ENCODE peak calls at places on chromosomes 11 and 22, in six cellular contexts. One of them, this sample, is unnamed.

GRCh38 chr11:68655406-68655805 is 28.9 kb upstream of the GAL start:
- DNase-seq in gastrocnemius medialis: no peak
- DNase-seq in heart right ventricle: no peak
- DNase-seq in breast epithelium: peak; percentile 34
- DNase-seq in pancreas: no peak
- DNase-seq in uterus: no peak
- DNase-seq in this sample: no peak

GRCh38 chr11:69918938-69919650 is 99.9 kb upstream of the FGF3 start:
- DNase-seq in heart right ventricle: peak; percentile 80
- DNase-seq in breast epithelium: peak; percentile 81
- DNase-seq in gastrocnemius medialis: peak; percentile 21
- DNase-seq in pancreas: peak; percentile 79
- DNase-seq in uterus: peak; percentile 85
- DNase-seq in this sample: peak; percentile 82

GRCh38 chr11:94567181-94567670 is at the start of gene PIWIL4:
- DNase-seq in uterus: no peak
- DNase-seq in pancreas: no peak
- DNase-seq in gastrocnemius medialis: no peak
- DNase-seq in breast epithelium: no peak
- DNase-seq in heart right ventricle: no peak
- DNase-seq in this sample: no peak

GRCh38 chr11:82308979-82309378 is 424.7 kb downstream of the FAM181B start:
- DNase-seq in heart right ventricle: no peak
- DNase-seq in uterus: no peak
- DNase-seq in pancreas: no peak
- DNase-seq in gastrocnemius medialis: no peak
- DNase-seq in breast epithelium: no peak
- DNase-seq in this sample: no peak

GRCh38 chr11:133808393-133809140 is 36.7 kb downstream of the SPATA19 start:
- DNase-seq in breast epithelium: no peak
- DNase-seq in gastrocnemius medialis: no peak
- DNase-seq in uterus: no peak
- DNase-seq in heart right ventricle: no peak
- DNase-seq in pancreas: no peak
- DNase-seq in this sample: no peak

GRCh38 chr11:76947190-76947589 is 86.5 kb downstream of the ACER3 start:
- DNase-seq in gastrocnemius medialis: no peak
- DNase-seq in pancreas: no peak
- DNase-seq in heart right ventricle: no peak
- DNase-seq in uterus: no peak
- DNase-seq in breast epithelium: no peak
- DNase-seq in this sample: no peak

GRCh38 chr11:87030458-87031054 is 7.2 kb upstream of the TMEM135 start:
- DNase-seq in pancreas: no peak
- DNase-seq in uterus: no peak
- DNase-seq in heart right ventricle: no peak
- DNase-seq in gastrocnemius medialis: no peak
- DNase-seq in breast epithelium: no peak
- DNase-seq in this sample: no peak

GRCh38 chr11:32781721-32782120 is 12.7 kb downstream of the CCDC73 start:
- DNase-seq in pancreas: no peak
- DNase-seq in breast epithelium: no peak
- DNase-seq in uterus: no peak
- DNase-seq in gastrocnemius medialis: no peak
- DNase-seq in heart right ventricle: no peak
- DNase-seq in this sample: no peak

GRCh38 chr22:23218867-23219251 is 38.5 kb downstream of the BCR start:
- DNase-seq in breast epithelium: no peak
- DNase-seq in pancreas: peak; percentile 56
- DNase-seq in uterus: no peak
- DNase-seq in heart right ventricle: no peak
- DNase-seq in gastrocnemius medialis: no peak
- DNase-seq in this sample: no peak

GRCh38 chr11:14679662-14680061 is 36.1 kb downstream of the PDE3B start:
- DNase-seq in pancreas: no peak
- DNase-seq in heart right ventricle: no peak
- DNase-seq in breast epithelium: no peak
- DNase-seq in uterus: no peak
- DNase-seq in gastrocnemius medialis: no peak
- DNase-seq in this sample: no peak

GRCh38 chr11:96095884-96096301 is 172.0 kb upstream of the MTMR2 start:
- DNase-seq in gastrocnemius medialis: no peak
- DNase-seq in uterus: no peak
- DNase-seq in pancreas: peak; percentile 29
- DNase-seq in heart right ventricle: no peak
- DNase-seq in breast epithelium: no peak
- DNase-seq in this sample: no peak

DNA sequence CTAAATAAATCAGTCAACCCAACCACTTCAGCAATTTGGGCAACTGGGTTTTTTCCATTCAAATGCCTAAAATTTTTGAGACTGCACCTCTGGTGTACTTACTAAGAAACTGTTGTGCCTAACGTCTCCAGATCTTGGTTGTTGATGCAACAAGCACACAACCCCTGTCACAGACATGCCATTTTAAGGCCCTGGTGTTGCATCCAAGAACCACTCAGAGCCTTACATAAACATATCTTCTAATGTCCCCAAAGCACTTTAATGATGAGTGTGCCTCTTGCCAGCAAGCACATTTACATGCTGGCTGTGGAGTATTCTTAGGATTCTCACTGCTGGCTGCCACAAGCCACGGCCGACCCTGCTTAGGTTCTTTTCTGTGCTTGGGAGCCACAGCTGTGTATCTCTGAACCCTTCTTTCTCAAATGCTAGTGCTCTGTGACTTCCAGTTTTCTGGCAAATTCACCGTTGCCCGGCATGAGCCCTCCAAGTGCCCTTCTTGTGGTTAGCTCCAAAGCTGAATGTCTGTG is 201.4 kb downstream of the ADAMTS15 start:
- DNase-seq in uterus: no peak
- DNase-seq in gastrocnemius medialis: no peak
- DNase-seq in breast epithelium: no peak
- DNase-seq in pancreas: no peak
- DNase-seq in heart right ventricle: no peak
- DNase-seq in this sample: no peak
- H3K4me1 ChIP-seq in uterus: peaks cover 23% of the 10 kb centered on the region
- H3K4me1 ChIP-seq in gastrocnemius medialis: peaks cover 19% of the 10 kb centered on the region
- H3K4me1 ChIP-seq in breast epithelium: peaks cover 14% of the 10 kb centered on the region
- H3K4me1 ChIP-seq in pancreas: peaks cover 13% of the 10 kb centered on the region
- H3K4me1 ChIP-seq in heart right ventricle: peaks cover 43% of the 10 kb centered on the region
- H3K4me1 ChIP-seq in this sample: no peaks in the 10 kb centered on the region

DNA sequence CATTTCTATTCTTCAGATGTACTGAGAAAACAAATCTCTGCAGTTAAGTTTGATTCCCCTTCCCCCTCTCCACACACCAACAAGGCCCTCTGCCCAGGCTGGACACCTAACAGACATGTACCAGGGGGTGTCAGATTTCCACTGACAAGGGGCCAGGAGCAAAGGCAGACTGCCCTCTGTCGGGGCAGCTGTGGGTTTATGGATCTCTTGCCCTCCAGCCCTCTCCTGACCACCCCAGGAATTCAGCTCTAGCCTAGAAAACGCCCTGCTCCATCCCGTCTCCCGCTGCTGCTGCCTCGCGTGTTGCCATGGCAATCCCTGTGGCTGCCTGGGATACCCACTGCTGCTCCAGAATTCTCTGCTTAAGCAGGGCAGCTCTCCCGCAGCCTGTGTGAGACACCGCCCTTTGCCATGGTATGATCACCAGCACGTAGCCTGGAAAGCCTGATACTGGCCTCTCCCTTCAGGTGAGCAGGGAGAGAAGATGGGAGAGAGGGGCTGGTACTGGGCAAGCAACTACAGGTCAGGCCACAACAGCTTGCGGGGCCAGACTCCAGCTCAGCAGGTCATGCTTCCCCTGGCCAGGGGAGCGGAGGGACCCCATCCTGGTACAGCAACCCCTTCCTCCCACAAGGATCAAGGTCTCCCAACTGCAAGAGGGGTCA is 41.6 kb downstream of the BUD13 start:
- DNase-seq in breast epithelium: peak; percentile 40
- DNase-seq in uterus: no peak
- DNase-seq in gastrocnemius medialis: peak; percentile 48
- DNase-seq in pancreas: no peak
- DNase-seq in heart right ventricle: no peak
- DNase-seq in this sample: no peak
- TF ChIP-seq CTCF in breast epithelium: no peak
- TF ChIP-seq CTCF in uterus: no peak
- TF ChIP-seq CTCF in gastrocnemius medialis: peak; percentile 36
- TF ChIP-seq CTCF in pancreas: no peak
- TF ChIP-seq CTCF in heart right ventricle: no peak
- TF ChIP-seq CTCF in this sample: no peak

DNA sequence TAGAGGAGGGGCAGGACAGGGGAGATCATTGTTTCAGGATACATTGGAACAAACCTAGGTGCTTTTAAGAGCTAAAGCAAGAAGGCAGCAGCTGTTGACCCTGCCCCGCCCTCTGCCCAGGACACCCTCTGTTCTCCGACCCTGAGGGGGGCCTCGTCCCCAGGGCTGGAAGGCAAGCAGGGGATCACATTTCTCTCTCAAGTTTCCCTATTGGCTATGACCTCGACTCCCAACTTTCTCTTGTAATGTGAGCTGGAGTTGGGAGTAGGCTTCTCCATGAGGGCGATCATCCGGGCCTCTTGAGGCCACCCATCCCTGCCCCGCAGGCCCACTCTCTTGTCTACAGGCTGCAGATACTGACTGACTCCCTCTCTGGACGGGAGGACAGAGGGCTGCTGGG is 37.7 kb downstream of the DSCAML1 start:
- DNase-seq in uterus: no peak
- DNase-seq in pancreas: no peak
- DNase-seq in gastrocnemius medialis: no peak
- DNase-seq in breast epithelium: no peak
- DNase-seq in heart right ventricle: no peak
- DNase-seq in this sample: no peak
- H3K27me3 ChIP-seq in uterus: no peaks in the 10 kb centered on the region
- H3K27me3 ChIP-seq in pancreas: no peaks in the 10 kb centered on the region
- H3K27me3 ChIP-seq in gastrocnemius medialis: no peaks in the 10 kb centered on the region
- H3K27me3 ChIP-seq in breast epithelium: no peaks in the 10 kb centered on the region
- H3K27me3 ChIP-seq in heart right ventricle: no peaks in the 10 kb centered on the region
- H3K27me3 ChIP-seq in this sample: no peaks in the 10 kb centered on the region

GRCh38 chr11:11977206-11977938 is 31.1 kb downstream of the DKK3 start:
- DNase-seq in uterus: peak; percentile 84
- DNase-seq in breast epithelium: peak; percentile 64
- DNase-seq in heart right ventricle: peak; percentile 83
- DNase-seq in pancreas: peak; percentile 33
- DNase-seq in gastrocnemius medialis: no peak
- DNase-seq in this sample: peak; percentile 80
- H3K4me1 ChIP-seq in uterus: peaks cover 32% of the 10 kb centered on the region
- H3K4me1 ChIP-seq in breast epithelium: peaks cover 31% of the 10 kb centered on the region
- H3K4me1 ChIP-seq in heart right ventricle: peaks cover 96% of the 10 kb centered on the region
- H3K4me1 ChIP-seq in pancreas: peaks cover 13% of the 10 kb centered on the region
- H3K4me1 ChIP-seq in gastrocnemius medialis: peaks cover 48% of the 10 kb centered on the region
- H3K4me1 ChIP-seq in this sample: peaks cover 84% of the 10 kb centered on the region

DNA sequence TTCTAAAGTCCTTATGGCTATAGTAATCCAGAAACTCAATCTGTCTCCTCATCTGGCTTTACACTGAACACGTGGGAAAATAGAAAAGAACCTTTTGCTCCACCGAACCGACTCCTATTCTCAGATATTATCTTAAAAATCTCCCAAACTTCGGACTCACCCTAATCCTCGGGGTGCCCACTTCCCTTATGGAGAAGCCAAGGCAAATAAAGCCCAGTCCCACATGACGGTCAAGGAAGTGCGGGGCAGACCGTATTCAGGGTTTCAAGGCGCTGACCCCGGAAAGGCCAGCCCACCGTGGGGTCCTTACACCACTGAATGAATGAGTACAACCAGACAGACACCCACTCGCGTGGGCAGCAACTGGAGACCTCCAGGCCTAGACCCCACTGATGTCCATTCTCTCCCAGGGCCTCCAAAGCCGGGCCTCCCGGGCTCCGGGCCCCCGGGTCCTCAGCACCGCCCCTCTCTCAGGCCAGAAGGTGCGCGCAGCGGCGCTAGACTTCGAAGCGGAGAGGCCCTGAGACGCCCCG is 492 bp downstream of the NUP98 start:
- DNase-seq in heart right ventricle: no peak
- DNase-seq in uterus: no peak
- DNase-seq in pancreas: no peak
- DNase-seq in gastrocnemius medialis: no peak
- DNase-seq in breast epithelium: peak; percentile 58
- DNase-seq in this sample: no peak
- TF ChIP-seq CTCF in heart right ventricle: no peak
- TF ChIP-seq CTCF in uterus: no peak
- TF ChIP-seq CTCF in pancreas: no peak
- TF ChIP-seq CTCF in gastrocnemius medialis: no peak
- TF ChIP-seq CTCF in breast epithelium: no peak
- TF ChIP-seq CTCF in this sample: no peak

GRCh38 chr11:22340803-22341581 is 2.8 kb downstream of the SLC17A6 start:
- DNase-seq in pancreas: no peak
- DNase-seq in uterus: no peak
- DNase-seq in gastrocnemius medialis: no peak
- DNase-seq in heart right ventricle: no peak
- DNase-seq in breast epithelium: no peak
- DNase-seq in this sample: no peak
- H3K27me3 ChIP-seq in pancreas: peaks cover 49% of the 10 kb centered on the region
- H3K27me3 ChIP-seq in uterus: peaks cover 6% of the 10 kb centered on the region
- H3K27me3 ChIP-seq in gastrocnemius medialis: peaks cover 77% of the 10 kb centered on the region
- H3K27me3 ChIP-seq in heart right ventricle: peaks cover 97% of the 10 kb centered on the region
- H3K27me3 ChIP-seq in breast epithelium: peaks cover 2% of the 10 kb centered on the region
- H3K27me3 ChIP-seq in this sample: peaks cover 86% of the 10 kb centered on the region

GRCh38 chr11:117824571-117825537 is at the start of gene FXYD2:
- DNase-seq in heart right ventricle: peak; percentile 62
- DNase-seq in gastrocnemius medialis: peak; percentile 1
- DNase-seq in breast epithelium: no peak
- DNase-seq in uterus: peak; percentile 76
- DNase-seq in pancreas: peak; percentile 63
- DNase-seq in this sample: peak; percentile 75
- H3K4me1 ChIP-seq in heart right ventricle: peaks cover 32% of the 10 kb centered on the region
- H3K4me1 ChIP-seq in gastrocnemius medialis: peaks cover 6% of the 10 kb centered on the region
- H3K4me1 ChIP-seq in breast epithelium: no peaks in the 10 kb centered on the region
- H3K4me1 ChIP-seq in uterus: no peaks in the 10 kb centered on the region
- H3K4me1 ChIP-seq in pancreas: peaks cover 12% of the 10 kb centered on the region
- H3K4me1 ChIP-seq in this sample: peaks cover 28% of the 10 kb centered on the region

GRCh38 chr22:40818747-40819662 is at the start of gene SLC25A17:
- DNase-seq in heart right ventricle: peak; percentile 90
- DNase-seq in uterus: peak; percentile 90
- DNase-seq in gastrocnemius medialis: peak; percentile 82
- DNase-seq in pancreas: peak; percentile 90
- DNase-seq in breast epithelium: peak; percentile 91
- DNase-seq in this sample: peak; percentile 90
- TF ChIP-seq CTCF in heart right ventricle: peak; percentile 32
- TF ChIP-seq CTCF in uterus: no peak
- TF ChIP-seq CTCF in gastrocnemius medialis: peak; percentile 56
- TF ChIP-seq CTCF in pancreas: no peak
- TF ChIP-seq CTCF in breast epithelium: peak; percentile 35
- TF ChIP-seq CTCF in this sample: peak; percentile 38

GRCh38 chr11:1041149-1041467 is 4.6 kb upstream of the MUC6 start:
- DNase-seq in pancreas: no peak
- DNase-seq in breast epithelium: no peak
- DNase-seq in gastrocnemius medialis: no peak
- DNase-seq in heart right ventricle: no peak
- DNase-seq in uterus: no peak
- DNase-seq in this sample: peak; percentile 54
- H3K27me3 ChIP-seq in pancreas: no peaks in the 10 kb centered on the region
- H3K27me3 ChIP-seq in breast epithelium: no peaks in the 10 kb centered on the region
- H3K27me3 ChIP-seq in gastrocnemius medialis: peaks cover 2% of the 10 kb centered on the region
- H3K27me3 ChIP-seq in heart right ventricle: peaks cover 25% of the 10 kb centered on the region
- H3K27me3 ChIP-seq in uterus: no peaks in the 10 kb centered on the region
- H3K27me3 ChIP-seq in this sample: peaks cover 18% of the 10 kb centered on the region

GRCh38 chr11:7610393-7610792 is 62.9 kb downstream of the CYB5R2 start:
- DNase-seq in gastrocnemius medialis: no peak
- DNase-seq in heart right ventricle: no peak
- DNase-seq in breast epithelium: no peak
- DNase-seq in uterus: no peak
- DNase-seq in pancreas: no peak
- DNase-seq in this sample: no peak
- H3K4me1 ChIP-seq in gastrocnemius medialis: peaks cover 27% of the 10 kb centered on the region
- H3K4me1 ChIP-seq in heart right ventricle: peaks cover 7% of the 10 kb centered on the region
- H3K4me1 ChIP-seq in breast epithelium: peaks cover 11% of the 10 kb centered on the region
- H3K4me1 ChIP-seq in uterus: no peaks in the 10 kb centered on the region
- H3K4me1 ChIP-seq in pancreas: peaks cover 61% of the 10 kb centered on the region
- H3K4me1 ChIP-seq in this sample: no peaks in the 10 kb centered on the region

This sample was measured in heart left ventricle.